ENCODE peak calls at places on chromosomes 6 and 20, in eight cellular contexts. G is nephron progenitor cell; C is thyroid gland; N is psoas muscle; X is GM12878; P is stimulated activated CD4-positive, alpha-beta T cell treated with anti-CD3 and anti-CD28 coated beads, Interleukin-1b, Interleukin-23, amount 100 ng/mL, for 4 hours; D is central memory CD8-positive, alpha-beta T cell; Z is H54. U is an unnamed sample.

GRCh38 chr20:63570281-63571086 is 3.6 kb downstream of the HELZ2 start:
- DNase-seq in G (no peak), C (no peak), N (no peak), X (no peak), P (no peak), D (no peak), Z (no peak), U (no peak)

GRCh38 chr20:62244644-62245108 is 6.4 kb downstream of the OSBPL2 start:
- DNase-seq in G (no peak), C (no peak), N (no peak), X (no peak), P (no peak), D (no peak), Z (no peak), U (no peak)

GRCh38 chr20:32483351-32484220 is 101.5 kb downstream of the NOL4L start:
- DNase-seq in G (peak), C (peak), N (peak), X (no peak), P (peak), D (peak), Z (peak), U (peak)

GRCh38 chr6:149924933-149925252 is 2.0 kb upstream of the RAET1G start:
- DNase-seq in G (no peak), C (no peak), N (peak), X (no peak), P (no peak), D (no peak), Z (no peak), U (no peak)

GRCh38 chr6:156880913-156881312 is 103.7 kb downstream of the ARID1B start:
- DNase-seq in G (no peak), C (peak), N (no peak), X (no peak), P (no peak), D (no peak), Z (no peak), U (no peak)

GRCh38 chr6:57193177-57193576 is 21.1 kb downstream of the BAG2 start:
- DNase-seq in G (no peak), C (no peak), N (no peak), X (no peak), P (no peak), D (no peak), Z (no peak), U (peak)

GRCh38 chr20:24747015-24747712 is 201.9 kb upstream of the CST7 start:
- DNase-seq in G (peak), C (no peak), N (no peak), X (no peak), P (no peak), D (no peak), Z (no peak), U (no peak)

GRCh38 chr6:71509142-71509541 is 220.5 kb downstream of the OGFRL1 start:
- DNase-seq in G (no peak), C (no peak), N (no peak), X (no peak), P (no peak), D (no peak), Z (no peak), U (no peak)

GRCh38 chr20:49234831-49235230 is 15.6 kb downstream of the DDX27 start:
- DNase-seq in G (no peak), C (no peak), N (no peak), X (no peak), P (no peak), D (no peak), Z (no peak), U (no peak)